ENCODE peak calls at places on chromosomes 2 and 18, in four cellular contexts. B, W, F and Q are unnamed samples.
A peak's percentile ranks its signal among the peaks of the same experiment; 100 is the strongest.

GRCh38 chr18:41113885-41114482 is 841.0 kb upstream of the PIK3C3 start:
- DNase-seq in W (no peak), F (no peak), B (no peak), Q (no peak)

GRCh38 chr18:47263828-47264314 is 12.4 kb upstream of the SKOR2 start:
- DNase-seq in F (no peak), W (no peak), B (no peak), Q (no peak)

GRCh38 chr2:172813314-172813888 is 77.8 kb downstream of the RAPGEF4 start:
- DNase-seq in F (no peak), B (no peak), W (no peak), Q (no peak)

GRCh38 chr2:10255189-10256030 is 47.3 kb upstream of the HPCAL1 start:
- DNase-seq in F (peak; percentile 45), W (no peak), B (peak; percentile 58), Q (peak; percentile 59)

GRCh38 chr2:110752871-110753270 is 20.5 kb downstream of the ACOXL start:
- DNase-seq in W (no peak), F (no peak), B (no peak), Q (no peak)

GRCh38 chr2:109331864-109332848 is 203.2 kb downstream of the SH3RF3 start:
- DNase-seq in W (no peak), B (peak; percentile 89), F (peak; percentile 89), Q (peak; percentile 84)

GRCh38 chr2:68643011-68643873 is at the start of gene PROKR1:
- DNase-seq in W (peak; percentile 16), B (no peak), F (peak; percentile 81), Q (no peak)

GRCh38 chr2:136522724-136523123 is 242.6 kb upstream of the THSD7B start:
- DNase-seq in W (no peak), B (no peak), F (no peak), Q (no peak)

GRCh38 chr2:111618577-111618930 is 265.4 kb downstream of the ANAPC1 start:
- DNase-seq in B (no peak), W (no peak), F (peak; percentile 76), Q (no peak)

GRCh38 chr2:227413371-227413770 is 25.6 kb upstream of the SCYGR1 start:
- DNase-seq in B (no peak), F (no peak), W (no peak), Q (no peak)

GRCh38 chr2:177148477-177149154 is 64.0 kb upstream of the HNRNPA3 start:
- DNase-seq in W (peak; percentile 70), B (peak; percentile 82), F (peak; percentile 86), Q (peak; percentile 84)

GRCh38 chr18:29838556-29838955 is 1204.0 kb downstream of the DSC3 start:
- DNase-seq in W (no peak), F (no peak), B (no peak), Q (no peak)

GRCh38 chr18:12811191-12811950 is 72.7 kb downstream of the PTPN2 start:
- DNase-seq in W (no peak), B (no peak), F (no peak), Q (no peak)

GRCh38 chr2:36693825-36694224 is 2.7 kb upstream of the VIT start:
- DNase-seq in F (no peak), B (no peak), W (no peak), Q (no peak)

GRCh38 chr2:88590998-88591613 is 36.2 kb downstream of the EIF2AK3 start:
- DNase-seq in W (no peak), B (no peak), F (no peak), Q (no peak)

GRCh38 chr2:85235281-85235680 is 92.5 kb downstream of the TGOLN2 start:
- DNase-seq in B (no peak), F (no peak), W (no peak), Q (no peak)

GRCh38 chr2:187008111-187008510 is 159.1 kb upstream of the ZSWIM2 start:
- DNase-seq in F (no peak), W (no peak), B (no peak), Q (no peak)

GRCh38 chr2:55097462-55098410 is 47.5 kb upstream of the RTN4 start:
- DNase-seq in F (no peak), B (no peak), W (no peak), Q (no peak)

GRCh38 chr2:37645363-37645762 is 26.1 kb downstream of the CDC42EP3 start:
- DNase-seq in W (no peak), B (no peak), F (no peak), Q (no peak)

GRCh38 chr2:28639836-28640235 is 111.8 kb upstream of the PPP1CB start:
- DNase-seq in B (no peak), W (no peak), F (no peak), Q (peak; percentile 61)

GRCh38 chr2:46701152-46701551 is 214.5 kb downstream of the MCFD2 start:
- DNase-seq in B (no peak), F (no peak), W (no peak), Q (no peak)

GRCh38 chr2:132814651-132815050 is 144.6 kb upstream of the LYPD1 start:
- DNase-seq in B (no peak), W (no peak), F (no peak), Q (no peak)

GRCh38 chr2:110946892-110947291 is 173.8 kb upstream of the BCL2L11 start:
- DNase-seq in F (no peak), W (no peak), B (no peak), Q (no peak)

GRCh38 chr18:27298215-27298804 is 113.2 kb upstream of the CHST9 start:
- DNase-seq in B (no peak), F (no peak), W (no peak), Q (no peak)

GRCh38 chr2:139790807-139791206 is 1010.6 kb upstream of the NXPH2 start:
- DNase-seq in W (no peak), B (no peak), F (no peak), Q (no peak)

GRCh38 chr2:176161817-176162626 is 4.9 kb downstream of the HOXD3 start:
- DNase-seq in W (no peak), F (no peak), B (no peak), Q (no peak)

GRCh38 chr2:179226203-179226960 is 38.2 kb downstream of the SESTD1 start:
- DNase-seq in F (no peak), B (no peak), W (no peak), Q (no peak)

GRCh38 chr2:109289823-109290222 is 160.8 kb downstream of the SH3RF3 start:
- DNase-seq in W (no peak), F (no peak), B (no peak), Q (no peak)

GRCh38 chr2:170554278-170554955 is 160.7 kb upstream of the SP5 start:
- DNase-seq in F (peak; percentile 90), B (peak; percentile 73), W (peak; percentile 28), Q (peak; percentile 71)

DNA sequence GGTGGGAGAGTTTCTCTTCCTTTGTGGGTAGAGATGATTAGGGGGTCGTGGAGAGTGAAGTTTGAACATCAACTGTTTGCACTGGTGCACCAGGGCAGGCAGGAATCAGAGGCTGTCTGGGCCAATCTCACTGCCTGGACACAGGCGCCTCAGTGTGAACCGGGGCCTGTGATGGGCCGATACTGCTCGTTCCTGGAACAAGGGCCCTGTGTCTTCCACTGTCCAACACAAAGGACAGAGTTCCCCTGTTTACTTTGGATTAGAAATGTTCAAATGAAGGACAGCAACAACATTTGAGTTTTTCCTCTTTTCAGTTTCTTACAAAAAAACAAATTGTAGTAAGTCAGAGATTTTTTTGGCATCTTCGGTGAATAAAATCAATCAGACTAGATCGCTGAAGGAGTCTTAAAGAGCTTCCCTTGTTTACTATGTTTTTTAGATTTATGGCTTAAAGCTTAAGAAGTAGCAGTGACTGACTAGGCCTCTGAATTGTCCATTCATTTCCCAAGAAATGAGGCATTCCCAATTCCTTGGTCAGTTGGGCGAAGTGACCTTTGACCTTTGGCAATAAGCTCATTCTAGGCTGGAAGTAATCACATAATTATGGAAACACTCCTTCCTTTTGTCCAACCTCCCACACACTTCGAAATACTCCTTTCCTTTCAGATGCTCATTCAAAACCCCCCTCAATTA is 11.6 kb upstream of the TGFA start:
- DNase-seq in F (no peak), B (no peak), W (no peak), Q (no peak)
- H3K4me1 ChIP-seq in F (no peaks in the 10 kb centered on the region), B (peaks cover 10% of the 10 kb centered on the region), W (no peaks in the 10 kb centered on the region), Q (no peaks in the 10 kb centered on the region)

GRCh38 chr2:65019010-65019409 is 29.8 kb downstream of the SLC1A4 start:
- DNase-seq in F (no peak), B (no peak), W (no peak), Q (peak; percentile 28)
- H3K36me3 ChIP-seq in F (peaks cover 6% of the 10 kb centered on the region), B (peaks cover 39% of the 10 kb centered on the region), W (no peaks in the 10 kb centered on the region), Q (peaks cover 7% of the 10 kb centered on the region)

GRCh38 chr2:16629044-16629443 is 36.6 kb downstream of the CYRIA start:
- DNase-seq in W (no peak), B (no peak), F (no peak), Q (no peak)
- H3K4me1 ChIP-seq in W (peaks cover 30% of the 10 kb centered on the region), B (peaks cover 31% of the 10 kb centered on the region), F (no peaks in the 10 kb centered on the region), Q (peaks cover 38% of the 10 kb centered on the region)

GRCh38 chr2:241500431-241500975 is 7.9 kb downstream of the STK25 start:
- DNase-seq in B (no peak), W (no peak), F (peak; percentile 75), Q (no peak)
- H3K36me3 ChIP-seq in B (peaks cover 63% of the 10 kb centered on the region), W (no peaks in the 10 kb centered on the region), F (no peaks in the 10 kb centered on the region), Q (peaks cover 27% of the 10 kb centered on the region)

GRCh38 chr2:74392449-74392743 is 12.3 kb upstream of the DCTN1 start:
- DNase-seq in F (no peak), B (no peak), W (no peak), Q (no peak)

GRCh38 chr2:74390601-74391000 is 10.5 kb upstream of the DCTN1 start:
- DNase-seq in B (no peak), F (no peak), W (no peak), Q (no peak)

GRCh38 chr2:74393525-74393924 is 13.4 kb upstream of the DCTN1 start:
- DNase-seq in B (no peak), F (no peak), W (no peak), Q (no peak)

GRCh38 chr2:74391580-74392448 is 11.7 kb upstream of the DCTN1 start:
- DNase-seq in B (peak; percentile 97), W (peak; percentile 96), F (peak; percentile 98), Q (peak; percentile 96)

DNA sequence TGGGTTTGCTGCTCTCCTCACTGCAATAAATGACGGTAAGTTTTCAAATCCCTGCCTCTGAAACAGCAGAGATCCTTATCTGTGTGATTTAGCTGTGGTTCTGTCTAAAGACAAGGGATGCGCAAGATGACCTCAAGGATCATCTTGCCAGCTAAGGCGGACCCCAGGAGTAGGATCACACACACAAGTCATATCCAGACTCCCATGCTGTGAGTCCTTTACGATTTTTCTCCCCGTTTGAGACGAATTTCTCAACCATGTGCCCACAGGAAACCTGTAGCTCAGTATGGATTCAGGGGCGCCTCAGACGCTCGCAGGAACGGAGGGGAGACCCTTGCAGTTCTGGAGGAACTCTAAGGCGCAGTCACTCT is 11.1 kb upstream of the DCTN1 start:
- DNase-seq in W (no peak), B (no peak), F (no peak), Q (no peak)
- H3K4me1 ChIP-seq in W (peaks cover 15% of the 10 kb centered on the region), B (peaks cover 46% of the 10 kb centered on the region), F (peaks cover 7% of the 10 kb centered on the region), Q (peaks cover 30% of the 10 kb centered on the region)

DNA sequence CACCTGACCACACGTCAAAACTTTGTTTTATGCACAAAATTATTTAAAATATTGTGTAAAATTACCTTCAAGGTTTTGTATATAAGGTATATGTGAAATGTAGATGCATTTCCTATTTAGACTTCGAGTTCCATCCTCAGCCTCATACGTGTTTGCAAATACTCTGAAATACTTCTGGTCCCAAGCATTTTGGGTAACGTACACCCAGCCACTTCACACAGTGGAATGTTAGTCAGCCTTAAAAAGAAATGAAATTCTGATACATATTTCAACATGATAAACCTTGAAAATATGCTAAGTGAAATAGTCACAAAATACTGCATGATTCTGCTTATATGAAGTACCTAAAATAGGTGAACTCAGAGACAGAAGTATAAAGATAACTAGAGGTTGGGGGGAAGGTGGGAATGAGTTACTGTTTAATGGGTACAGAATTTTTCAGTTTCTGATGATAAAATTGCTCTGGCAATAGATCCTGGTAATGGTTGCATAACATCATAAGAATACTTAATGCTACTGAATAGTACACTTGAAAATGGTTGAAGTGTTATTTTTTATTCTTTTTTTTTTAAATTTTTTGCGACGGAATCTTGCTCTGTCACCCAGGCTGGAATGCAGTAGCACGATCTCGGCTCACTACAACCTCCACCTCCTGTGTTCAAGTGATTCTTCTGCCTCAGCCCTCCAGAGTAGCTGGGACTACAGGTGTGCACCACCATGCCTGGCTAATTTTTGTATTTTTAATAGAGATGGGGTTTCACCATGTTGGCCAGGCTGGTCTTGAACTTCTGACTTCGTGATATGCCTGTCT is 24.0 kb downstream of the NOP58 start:
- DNase-seq in B (no peak), W (no peak), F (no peak), Q (no peak)
- H3K36me3 ChIP-seq in B (peaks cover 92% of the 10 kb centered on the region), W (no peaks in the 10 kb centered on the region), F (peaks cover 5% of the 10 kb centered on the region), Q (peaks cover 99% of the 10 kb centered on the region)